ENCODE peak calls at places on chromosomes 12 and 14, in five cellular contexts. M is fibroblast of mammary gland, G is transverse colon, H is GM23338, S is upper lobe of right lung. I is an unnamed sample.

GRCh38 chr14:84797326-84797725 is 732.6 kb upstream of the FLRT2 start:
- DNase-seq in H (no peak), M (no peak), S (no peak), G (no peak), I (no peak)

GRCh38 chr14:69685716-69686115 is 74.3 kb downstream of the SUSD6 start:
- DNase-seq in M (peak), G (peak), S (peak), H (no peak), I (no peak)

GRCh38 chr12:127051139-127051538 is 1215.8 kb upstream of the TMEM132C start:
- DNase-seq in M (no peak), S (no peak), G (no peak), H (no peak), I (no peak)

GRCh38 chr12:91380651-91381050 is 198.0 kb upstream of the DCN start:
- DNase-seq in M (no peak), S (no peak), H (no peak), G (no peak), I (no peak)

GRCh38 chr12:69415471-69416275 is 54.5 kb upstream of the FRS2 start:
- DNase-seq in G (peak), S (no peak), M (peak), H (peak), I (no peak)

GRCh38 chr14:88323520-88324199 is 591 bp upstream of the KCNK10 start:
- DNase-seq in S (no peak), G (no peak), H (peak), M (peak), I (no peak)

GRCh38 chr14:74573421-74574091 is 38.5 kb downstream of the LTBP2 start:
- DNase-seq in S (no peak), G (no peak), H (peak), M (no peak), I (no peak)

GRCh38 chr14:70714055-70714550 is 72.4 kb downstream of the TTC9 start:
- DNase-seq in H (peak), G (peak), S (no peak), M (peak), I (no peak)

GRCh38 chr14:71309756-71310155 is 402.5 kb downstream of the PCNX1 start:
- DNase-seq in S (no peak), G (no peak), H (peak), M (peak), I (no peak)

GRCh38 chr12:67482751-67483661 is 165.5 kb upstream of the DYRK2 start:
- DNase-seq in M (peak), G (peak), H (no peak), S (no peak), I (no peak)

GRCh38 chr12:103590271-103590670 is 3.2 kb downstream of the STAB2 start:
- DNase-seq in H (no peak), M (no peak), G (no peak), S (no peak), I (no peak)

GRCh38 chr12:89448951-89449371 is 75.6 kb downstream of the GALNT4 start:
- DNase-seq in M (no peak), S (no peak), G (no peak), H (no peak), I (no peak)

GRCh38 chr14:46490150-46490769 is 161.3 kb downstream of the RPL10L start:
- DNase-seq in S (no peak), M (no peak), H (peak), G (no peak), I (no peak)

GRCh38 chr14:36284971-36285595 is 35.4 kb downstream of the MBIP start:
- DNase-seq in S (no peak), G (no peak), M (no peak), H (no peak), I (no peak)

GRCh38 chr12:34345801-34346200 is 323.5 kb downstream of the ALG10 start:
- DNase-seq in S (no peak), M (no peak), G (no peak), H (no peak), I (no peak)

GRCh38 chr12:19971396-19971802 is 396.9 kb upstream of the PDE3A start:
- DNase-seq in G (no peak), M (peak), H (peak), S (no peak), I (no peak)

GRCh38 chr12:100266163-100266801 is 597 bp downstream of the DEPDC4 start:
- DNase-seq in H (no peak), M (no peak), G (no peak), S (no peak), I (no peak)

GRCh38 chr12:12182926-12183325 is 83.9 kb downstream of the LRP6 start:
- DNase-seq in H (no peak), S (no peak), G (no peak), M (peak), I (no peak)

GRCh38 chr14:77660754-77661153 is 44.3 kb upstream of the SPTLC2 start:
- DNase-seq in M (no peak), G (no peak), H (no peak), S (no peak), I (no peak)

GRCh38 chr12:6363330-6364036 is 11.9 kb downstream of the SCNN1A start:
- DNase-seq in M (peak), H (peak), G (peak), S (peak), I (no peak)

GRCh38 chr12:83823386-83824045 is 1089.1 kb downstream of the SLC6A15 start:
- DNase-seq in H (peak), G (peak), M (peak), S (no peak), I (no peak)

GRCh38 chr14:24213866-24214652 is 771 bp upstream of the CHMP4A start:
- DNase-seq in G (no peak), M (no peak), S (no peak), H (no peak), I (no peak)

GRCh38 chr14:74667758-74668157 is 45.1 kb downstream of the AREL1 start:
- DNase-seq in H (no peak), S (no peak), G (no peak), M (peak), I (no peak)

GRCh38 chr14:90658541-90658967 is 157.7 kb downstream of the TTC7B start:
- DNase-seq in H (no peak), M (no peak), G (no peak), S (no peak), I (no peak)

GRCh38 chr12:126483145-126484068 is 1418.2 kb downstream of the AACS start:
- DNase-seq in M (peak), S (no peak), G (no peak), H (no peak), I (no peak)

GRCh38 chr14:80926706-80927384 is 14.7 kb downstream of the CEP128 start:
- DNase-seq in G (no peak), M (peak), H (no peak), S (no peak), I (no peak)

GRCh38 chr12:79689477-79690155 is 1.1 kb downstream of the PAWR start:
- DNase-seq in H (peak), G (peak), S (peak), M (peak), I (no peak)

GRCh38 chr12:64806593-64806992 is 17.9 kb upstream of the TBC1D30 start:
- DNase-seq in G (no peak), M (peak), H (no peak), S (no peak), I (no peak)

GRCh38 chr14:52299692-52300278 is 14.3 kb upstream of the PTGER2 start:
- DNase-seq in S (no peak), H (peak), G (no peak), M (peak), I (no peak)